ENCODE peak calls at places on chromosomes 4 and X, in four cellular contexts. I is NCI-H510A; T is stimulated activated CD8-positive, alpha-beta memory T cell treated with anti-CD3 and anti-CD28 coated beads, Interleukin-4, amount 100 ng/mL, for 48 hours; V is lung. F is an unnamed sample.
A peak's percentile ranks its signal among the peaks of the same experiment; 100 is the strongest.

GRCh38 chr4:173411106-173411703 is 12.3 kb upstream of the SCRG1 start:
- DNase-seq in T (no peak), I (no peak), V (no peak), F (no peak)

GRCh38 chr4:64144994-64145393 is 264.3 kb downstream of the TECRL start:
- DNase-seq in I (no peak), V (no peak), T (no peak), F (no peak)

GRCh38 chr4:8101213-8101781 is 57.3 kb downstream of the ABLIM2 start:
- DNase-seq in V (peak; percentile 66), T (no peak), I (no peak), F (no peak)

GRCh38 chr4:74830928-74831327 is 36.6 kb upstream of the BTC start:
- DNase-seq in T (no peak), I (no peak), V (no peak), F (no peak)

GRCh38 chr4:23930750-23931488 is 41.1 kb upstream of the PPARGC1A start:
- DNase-seq in I (no peak), T (no peak), V (peak; percentile 50), F (peak; percentile 11)

GRCh38 chr4:156132196-156132595 is 178.5 kb upstream of the CTSO start:
- DNase-seq in V (no peak), T (no peak), I (no peak), F (no peak)

GRCh38 chrX:77436682-77437081 is 10.5 kb upstream of the FGF16 start:
- DNase-seq in I (no peak), T (no peak), V (no peak), F (no peak)

GRCh38 chrX:103716967-103717366 is 6.3 kb downstream of the TMEM31 start:
- DNase-seq in T (no peak), I (no peak), V (no peak), F (no peak)

GRCh38 chr4:825969-826330 is at the start of gene CPLX1:
- DNase-seq in T (no peak), V (no peak), I (peak; percentile 24), F (no peak)